ENCODE peak calls at places on chromosome 5, in seven cellular contexts. A is fibroblast of villous mesenchyme, F is GM13976, Q is fibroblast of pulmonary artery, H is uterus, X is tibial artery, R is spleen. C is an unnamed sample.

GRCh38 chr5:110333384-110333783 is 393.1 kb downstream of the TMEM232 start:
- DNase-seq in A (no peak), F (no peak), Q (no peak), H (no peak), X (no peak), R (no peak), C (no peak)

GRCh38 chr5:143201589-143201988 is 201.9 kb downstream of the NR3C1 start:
- DNase-seq in A (peak; percentile 80), F (no peak), Q (peak; percentile 83), H (no peak), X (no peak), R (no peak), C (no peak)

GRCh38 chr5:169300468-169301385 is at the start of gene SLIT3:
- DNase-seq in A (peak; percentile 53), F (peak; percentile 23), Q (peak; percentile 75), H (peak; percentile 88), X (peak; percentile 78), R (peak; percentile 78), C (no peak)

GRCh38 chr5:170467000-170467707 is 36.7 kb upstream of the KCNIP1 start:
- DNase-seq in A (peak; percentile 78), F (no peak), Q (peak; percentile 90), H (no peak), X (no peak), R (no peak), C (no peak)

GRCh38 chr5:123066016-123066415 is 23.0 kb upstream of the PRDM6 start:
- DNase-seq in A (no peak), F (no peak), Q (no peak), H (no peak), X (no peak), R (no peak), C (no peak)

GRCh38 chr5:132103380-132103951 is 29.9 kb downstream of the CSF2 start:
- DNase-seq in A (peak; percentile 93), F (peak; percentile 78), Q (peak; percentile 93), H (peak; percentile 36), X (peak; percentile 90), R (peak; percentile 83), C (peak; percentile 72)

GRCh38 chr5:124876564-124876963 is 130.1 kb upstream of the ZNF608 start:
- DNase-seq in A (no peak), F (no peak), Q (no peak), H (no peak), X (no peak), R (no peak), C (no peak)

GRCh38 chr5:163534476-163535172 is 29.2 kb downstream of the MAT2B start:
- DNase-seq in A (no peak), F (no peak), Q (no peak), H (no peak), X (no peak), R (no peak), C (no peak)

GRCh38 chr5:72106922-72107873 is at the start of gene MAP1B:
- DNase-seq in A (peak; percentile 60), F (peak; percentile 51), Q (peak; percentile 74), H (peak; percentile 66), X (peak; percentile 64), R (peak; percentile 75), C (peak; percentile 8)

GRCh38 chr5:37658440-37658839 is 181.4 kb downstream of the GDNF start:
- DNase-seq in A (no peak), F (no peak), Q (no peak), H (no peak), X (no peak), R (no peak), C (no peak)

GRCh38 chr5:53011233-53011632 is 22.1 kb downstream of the ITGA2 start:
- DNase-seq in A (no peak), F (no peak), Q (no peak), H (no peak), X (no peak), R (no peak), C (no peak)

GRCh38 chr5:127053049-127053448 is 20.3 kb downstream of the C5orf63 start:
- DNase-seq in A (no peak), F (no peak), Q (no peak), H (no peak), X (no peak), R (no peak), C (no peak)

GRCh38 chr5:145855842-145856267 is 17.0 kb downstream of the GRXCR2 start:
- DNase-seq in A (no peak), F (no peak), Q (no peak), H (no peak), X (no peak), R (no peak), C (no peak)

GRCh38 chr5:158807947-158808346 is 291.8 kb downstream of the EBF1 start:
- DNase-seq in A (no peak), F (no peak), Q (peak; percentile 45), H (no peak), X (no peak), R (no peak), C (no peak)

GRCh38 chr5:5492087-5492933 is 69.8 kb downstream of the ICE1 start:
- DNase-seq in A (peak; percentile 63), F (peak; percentile 71), Q (peak; percentile 73), H (no peak), X (no peak), R (no peak), C (no peak)

GRCh38 chr5:43275391-43275790 is 37.8 kb downstream of the HMGCS1 start:
- DNase-seq in A (no peak), F (no peak), Q (no peak), H (no peak), X (no peak), R (no peak), C (no peak)

GRCh38 chr5:67181648-67182218 is 14.9 kb downstream of the CD180 start:
- DNase-seq in A (no peak), F (no peak), Q (no peak), H (no peak), X (no peak), R (no peak), C (no peak)

GRCh38 chr5:112691758-112692157 is 45.9 kb upstream of the APC start:
- DNase-seq in A (peak; percentile 65), F (peak; percentile 12), Q (peak; percentile 71), H (no peak), X (no peak), R (no peak), C (peak; percentile 17)

GRCh38 chr5:148542812-148543211 is 111.5 kb downstream of the HTR4 start:
- DNase-seq in A (peak; percentile 1), F (no peak), Q (no peak), H (no peak), X (no peak), R (no peak), C (no peak)

GRCh38 chr5:33238826-33239670 is 201.7 kb upstream of the TARS1 start:
- DNase-seq in A (no peak), F (no peak), Q (peak; percentile 22), H (no peak), X (no peak), R (no peak), C (no peak)

GRCh38 chr5:147303251-147303650 is 68.4 kb downstream of the STK32A start:
- DNase-seq in A (no peak), F (no peak), Q (no peak), H (no peak), X (no peak), R (no peak), C (no peak)

GRCh38 chr5:154510156-154510555 is 32.1 kb upstream of the HAND1 start:
- DNase-seq in A (no peak), F (no peak), Q (no peak), H (no peak), X (no peak), R (no peak), C (no peak)

GRCh38 chr5:174798411-174798930 is 74.1 kb downstream of the MSX2 start:
- DNase-seq in A (peak; percentile 9), F (no peak), Q (no peak), H (no peak), X (no peak), R (no peak), C (no peak)

GRCh38 chr5:141208478-141208877 is at the start of gene PCDHB12:
- DNase-seq in A (no peak), F (no peak), Q (peak; percentile 7), H (no peak), X (no peak), R (no peak), C (no peak)
- TF ChIP-seq CTCF in A (no peak), F (no peak), Q (no peak), H (no peak), X (no peak), R (no peak), C (no peak)

DNA sequence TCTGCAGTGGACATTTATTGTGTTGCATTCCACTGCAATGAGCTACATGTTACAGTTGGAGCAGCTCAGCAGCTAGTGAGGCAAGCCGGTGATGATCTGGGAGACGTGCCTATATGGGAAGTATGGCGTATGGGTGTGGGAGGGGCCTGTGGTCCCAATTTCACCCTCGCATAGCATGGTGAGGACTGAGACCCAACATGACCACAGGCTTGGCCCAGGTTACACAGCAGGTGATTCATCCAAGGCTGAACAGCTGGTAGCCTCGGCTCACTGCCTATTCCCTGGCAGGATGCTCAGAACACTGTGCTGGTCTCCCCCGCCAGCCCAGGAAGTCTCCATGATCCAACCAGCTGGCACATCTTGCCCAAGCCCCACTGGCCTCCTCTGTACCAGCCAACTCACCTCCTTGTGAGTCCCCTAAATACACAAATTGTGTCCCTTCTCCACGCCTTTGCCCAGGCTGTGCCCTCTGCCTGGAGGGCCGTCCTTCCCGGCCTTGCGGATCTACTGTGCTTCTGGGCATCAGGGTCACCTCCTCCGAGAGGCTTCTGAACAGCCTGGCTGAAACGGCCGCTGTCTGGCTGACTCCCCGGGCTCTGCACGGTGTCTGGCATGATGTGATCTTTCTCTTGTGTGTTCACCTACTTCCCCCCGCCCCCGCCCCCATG is 81.4 kb downstream of the NSUN2 start:
- DNase-seq in A (no peak), F (no peak), Q (no peak), H (no peak), X (no peak), R (no peak), C (no peak)
- TF ChIP-seq CTCF in A (no peak), F (no peak), Q (no peak), H (no peak), X (no peak), R (no peak), C (no peak)

GRCh38 chr5:138653502-138653901 is 78.3 kb upstream of the HSPA9 start:
- DNase-seq in A (peak; percentile 42), F (no peak), Q (peak; percentile 55), H (no peak), X (no peak), R (no peak), C (no peak)
- TF ChIP-seq CTCF in A (peak; percentile 55), F (peak; percentile 10), Q (peak; percentile 43), H (no peak), X (no peak), R (no peak), C (peak; percentile 25)

DNA sequence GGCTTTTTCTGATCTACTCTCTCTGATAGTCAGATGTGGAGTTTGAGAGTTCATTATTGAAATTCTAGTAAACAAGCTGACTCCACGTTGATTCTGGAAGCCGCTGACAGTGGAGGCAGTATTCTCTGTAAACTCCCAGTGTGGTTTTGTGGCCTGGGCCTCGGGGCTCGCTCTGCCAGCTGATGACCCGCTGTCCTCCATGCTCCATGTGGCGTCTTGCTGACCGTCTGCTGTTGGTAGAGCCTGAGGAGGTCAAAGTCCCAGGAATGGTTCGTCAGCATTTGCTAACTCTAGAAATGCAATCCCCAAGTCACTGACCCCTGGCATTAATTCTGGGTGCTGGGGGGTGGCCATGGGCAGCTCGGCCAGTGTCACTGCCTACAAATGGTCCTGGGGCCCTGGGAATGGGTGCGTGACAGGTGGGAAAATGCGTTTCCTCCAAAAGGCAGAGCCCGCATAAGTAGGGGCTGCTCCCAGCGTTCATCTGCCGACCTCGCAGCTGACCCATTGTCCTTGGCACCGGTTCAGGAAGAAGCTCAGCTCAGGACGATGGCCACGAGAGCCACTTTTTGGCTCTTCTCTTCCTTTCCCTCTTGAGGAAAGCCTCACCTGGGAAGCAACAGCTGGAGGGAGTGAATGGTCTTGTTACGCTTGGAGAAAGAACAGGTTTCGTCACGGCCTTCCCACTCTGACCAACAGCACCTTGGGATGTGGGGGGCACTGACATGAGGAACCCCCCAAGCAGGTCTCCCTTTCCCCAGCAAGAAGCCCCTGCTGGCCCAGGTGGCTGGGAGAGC is 55.0 kb downstream of the MRPL36 start:
- DNase-seq in A (no peak), F (no peak), Q (no peak), H (no peak), X (peak; percentile 12), R (peak; percentile 49), C (no peak)
- TF ChIP-seq CTCF in A (no peak), F (no peak), Q (no peak), H (no peak), X (no peak), R (no peak), C (no peak)

C was measured in GM06990.